ENCODE peak calls at places on chromosomes 13 and 19, in six cellular contexts. One of them, this sample, is unnamed.

GRCh38 chr13:112875627-112876026 is 93.4 kb upstream of the MCF2L start:
- DNase-seq in astrocyte of the spinal cord: no peak
- DNase-seq in A549: no peak
- DNase-seq in AG10803: no peak
- DNase-seq in lower leg skin: no peak
- DNase-seq in GM06990: no peak
- DNase-seq in this sample: no peak

GRCh38 chr13:37194428-37194861 is 89.0 kb upstream of the CSNK1A1L start:
- DNase-seq in astrocyte of the spinal cord: peak; percentile 85
- DNase-seq in A549: no peak
- DNase-seq in AG10803: peak; percentile 76
- DNase-seq in lower leg skin: no peak
- DNase-seq in GM06990: no peak
- DNase-seq in this sample: peak; percentile 61

GRCh38 chr13:48595330-48596127 is 58.2 kb upstream of the CYSLTR2 start:
- DNase-seq in astrocyte of the spinal cord: peak; percentile 72
- DNase-seq in A549: peak; percentile 63
- DNase-seq in AG10803: peak; percentile 47
- DNase-seq in lower leg skin: peak; percentile 44
- DNase-seq in GM06990: no peak
- DNase-seq in this sample: peak; percentile 93

GRCh38 chr19:14550201-14550754 is 20.9 kb downstream of the TECR start:
- DNase-seq in astrocyte of the spinal cord: no peak
- DNase-seq in A549: no peak
- DNase-seq in AG10803: no peak
- DNase-seq in lower leg skin: no peak
- DNase-seq in GM06990: no peak
- DNase-seq in this sample: peak; percentile 35

GRCh38 chr13:97281028-97281427 is 58.9 kb downstream of the MBNL2 start:
- DNase-seq in astrocyte of the spinal cord: no peak
- DNase-seq in A549: no peak
- DNase-seq in AG10803: no peak
- DNase-seq in lower leg skin: no peak
- DNase-seq in GM06990: no peak
- DNase-seq in this sample: no peak

GRCh38 chr19:778910-779653 is 18.2 kb upstream of the PTBP1 start:
- DNase-seq in astrocyte of the spinal cord: peak; percentile 91
- DNase-seq in A549: peak; percentile 92
- DNase-seq in AG10803: peak; percentile 96
- DNase-seq in lower leg skin: peak; percentile 84
- DNase-seq in GM06990: no peak
- DNase-seq in this sample: peak; percentile 96

GRCh38 chr19:52190679-52191293 is 934 bp downstream of the PPP2R1A start:
- DNase-seq in astrocyte of the spinal cord: no peak
- DNase-seq in A549: peak; percentile 51
- DNase-seq in AG10803: peak; percentile 46
- DNase-seq in lower leg skin: peak; percentile 25
- DNase-seq in GM06990: peak; percentile 48
- DNase-seq in this sample: peak; percentile 68

GRCh38 chr13:88461272-88462009 is 790.3 kb downstream of the SLITRK5 start:
- DNase-seq in astrocyte of the spinal cord: no peak
- DNase-seq in A549: no peak
- DNase-seq in AG10803: no peak
- DNase-seq in lower leg skin: no peak
- DNase-seq in GM06990: no peak
- DNase-seq in this sample: no peak

GRCh38 chr13:27661017-27661416 is 39.3 kb downstream of the POLR1D start:
- DNase-seq in astrocyte of the spinal cord: no peak
- DNase-seq in A549: no peak
- DNase-seq in AG10803: no peak
- DNase-seq in lower leg skin: no peak
- DNase-seq in GM06990: no peak
- DNase-seq in this sample: no peak

GRCh38 chr19:10701955-10702307 is 692 bp downstream of the QTRT1 start:
- DNase-seq in astrocyte of the spinal cord: no peak
- DNase-seq in A549: no peak
- DNase-seq in AG10803: no peak
- DNase-seq in lower leg skin: no peak
- DNase-seq in GM06990: peak; percentile 62
- DNase-seq in this sample: no peak

GRCh38 chr19:12293771-12294307 is 844 bp downstream of the ZNF44 start:
- DNase-seq in astrocyte of the spinal cord: peak; percentile 53
- DNase-seq in A549: peak; percentile 55
- DNase-seq in AG10803: peak; percentile 54
- DNase-seq in lower leg skin: peak; percentile 55
- DNase-seq in GM06990: peak; percentile 72
- DNase-seq in this sample: peak; percentile 57

GRCh38 chr19:5068251-5069090 is 99.6 kb downstream of the KDM4B start:
- DNase-seq in astrocyte of the spinal cord: no peak
- DNase-seq in A549: no peak
- DNase-seq in AG10803: no peak
- DNase-seq in lower leg skin: no peak
- DNase-seq in GM06990: no peak
- DNase-seq in this sample: no peak

GRCh38 chr19:32138416-32138815 is 207.0 kb upstream of the ZNF507 start:
- DNase-seq in astrocyte of the spinal cord: no peak
- DNase-seq in A549: no peak
- DNase-seq in AG10803: no peak
- DNase-seq in lower leg skin: no peak
- DNase-seq in GM06990: no peak
- DNase-seq in this sample: no peak
- TF ChIP-seq CTCF in astrocyte of the spinal cord: no peak
- TF ChIP-seq CTCF in A549: no peak
- TF ChIP-seq CTCF in AG10803: no peak
- TF ChIP-seq CTCF in lower leg skin: no peak
- TF ChIP-seq CTCF in GM06990: no peak
- TF ChIP-seq CTCF in this sample: no peak

DNA sequence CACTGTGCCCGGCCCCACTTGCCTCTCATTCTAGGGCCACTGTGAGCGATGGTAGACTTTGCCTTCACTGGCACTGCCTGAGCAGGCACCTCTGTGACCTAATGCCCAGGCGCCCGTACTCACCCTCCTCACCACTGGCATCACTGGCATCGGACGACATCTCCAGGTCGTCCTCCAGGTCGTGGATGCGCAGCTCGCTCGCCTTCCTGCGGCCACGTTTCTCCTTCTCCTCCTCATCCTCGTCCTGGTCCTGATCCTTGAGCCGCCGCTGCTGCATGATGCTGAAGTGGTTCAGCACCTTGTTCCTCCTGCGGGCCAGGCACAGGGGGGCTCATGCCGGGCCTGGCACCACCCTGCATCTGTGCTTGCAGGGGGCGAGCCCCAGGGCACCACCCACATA is 7.5 kb upstream of the PSPN start:
- DNase-seq in astrocyte of the spinal cord: no peak
- DNase-seq in A549: no peak
- DNase-seq in AG10803: no peak
- DNase-seq in lower leg skin: no peak
- DNase-seq in GM06990: no peak
- DNase-seq in this sample: no peak
- H3K4me3 ChIP-seq in astrocyte of the spinal cord: no peak overlapping the region
- H3K4me3 ChIP-seq in A549: no peak overlapping the region
- H3K4me3 ChIP-seq in AG10803: no peak overlapping the region
- H3K4me3 ChIP-seq in lower leg skin: no peak overlapping the region
- H3K4me3 ChIP-seq in GM06990: no peak overlapping the region
- H3K4me3 ChIP-seq in this sample: no peak overlapping the region

GRCh38 chr19:17757125-17757524 is 5.8 kb downstream of the FCHO1 start:
- DNase-seq in astrocyte of the spinal cord: peak; percentile 42
- DNase-seq in A549: peak; percentile 52
- DNase-seq in AG10803: peak; percentile 17
- DNase-seq in lower leg skin: peak; percentile 29
- DNase-seq in GM06990: no peak
- DNase-seq in this sample: peak; percentile 76
- TF ChIP-seq CTCF in astrocyte of the spinal cord: no peak
- TF ChIP-seq CTCF in A549: no peak
- TF ChIP-seq CTCF in AG10803: no peak
- TF ChIP-seq CTCF in lower leg skin: no peak
- TF ChIP-seq CTCF in GM06990: no peak
- TF ChIP-seq CTCF in this sample: no peak

DNA sequence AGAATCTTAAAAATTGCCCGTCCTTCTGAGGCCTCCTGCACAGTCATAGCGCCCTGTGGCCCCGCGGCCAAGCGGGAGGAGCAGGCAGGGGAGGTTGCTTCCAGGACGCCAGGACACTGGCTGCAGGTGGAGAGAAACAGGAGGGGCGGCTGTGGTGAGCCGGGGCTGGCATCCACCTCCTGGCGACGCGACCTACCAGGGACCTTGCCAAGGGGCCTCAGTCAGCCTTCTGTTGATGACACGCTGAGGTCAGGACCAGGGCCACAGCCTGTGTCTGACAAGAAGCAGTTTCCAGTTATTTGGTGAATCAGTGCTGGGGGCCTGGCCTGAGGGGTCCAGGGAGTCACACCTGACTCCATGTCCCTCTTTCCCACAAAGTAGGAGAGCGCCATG is 13.3 kb upstream of the MKNK2 start:
- DNase-seq in astrocyte of the spinal cord: no peak
- DNase-seq in A549: no peak
- DNase-seq in AG10803: no peak
- DNase-seq in lower leg skin: no peak
- DNase-seq in GM06990: no peak
- DNase-seq in this sample: no peak
- H3K4me3 ChIP-seq in astrocyte of the spinal cord: no peak overlapping the region
- H3K4me3 ChIP-seq in A549: no peak overlapping the region
- H3K4me3 ChIP-seq in AG10803: no peak overlapping the region
- H3K4me3 ChIP-seq in lower leg skin: no peak overlapping the region
- H3K4me3 ChIP-seq in GM06990: no peak overlapping the region
- H3K4me3 ChIP-seq in this sample: no peak overlapping the region

DNA sequence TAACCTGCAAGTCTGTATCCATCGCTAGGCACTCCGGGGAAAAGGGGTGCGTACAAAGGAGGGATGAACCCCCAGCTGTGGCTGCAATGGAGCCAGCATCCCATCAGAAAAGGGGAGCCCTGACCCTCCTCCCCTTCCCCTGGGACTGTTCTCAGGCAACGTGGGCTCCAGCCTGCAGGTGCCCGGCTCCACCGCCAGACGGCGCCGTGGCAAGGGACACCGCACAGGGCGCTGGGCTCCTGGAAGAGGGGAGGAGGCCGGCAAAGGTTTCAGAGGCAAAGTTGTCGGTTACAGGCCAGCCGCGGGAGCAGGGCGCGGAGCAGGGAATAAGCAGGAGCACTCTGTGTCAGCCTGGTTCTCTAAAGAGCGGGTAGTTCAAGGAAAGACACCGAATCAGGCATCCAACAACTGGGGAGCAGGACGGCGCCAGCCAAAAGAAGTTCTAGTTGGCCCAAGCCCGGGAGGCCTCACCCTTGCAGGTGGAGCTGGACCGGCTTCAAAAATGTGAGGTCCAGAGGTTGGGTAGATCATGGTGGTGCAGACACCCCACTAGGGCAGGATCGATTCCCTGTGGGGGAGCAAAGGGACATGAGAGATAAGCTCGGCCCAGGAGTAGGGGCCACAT is 53.0 kb upstream of the ATP12A start:
- DNase-seq in astrocyte of the spinal cord: no peak
- DNase-seq in A549: peak; percentile 10
- DNase-seq in AG10803: peak; percentile 29
- DNase-seq in lower leg skin: no peak
- DNase-seq in GM06990: no peak
- DNase-seq in this sample: no peak
- TF ChIP-seq CTCF in astrocyte of the spinal cord: peak; percentile 83
- TF ChIP-seq CTCF in A549: peak; percentile 32
- TF ChIP-seq CTCF in AG10803: peak; percentile 73
- TF ChIP-seq CTCF in lower leg skin: no peak
- TF ChIP-seq CTCF in GM06990: no peak
- TF ChIP-seq CTCF in this sample: peak; percentile 75

DNA sequence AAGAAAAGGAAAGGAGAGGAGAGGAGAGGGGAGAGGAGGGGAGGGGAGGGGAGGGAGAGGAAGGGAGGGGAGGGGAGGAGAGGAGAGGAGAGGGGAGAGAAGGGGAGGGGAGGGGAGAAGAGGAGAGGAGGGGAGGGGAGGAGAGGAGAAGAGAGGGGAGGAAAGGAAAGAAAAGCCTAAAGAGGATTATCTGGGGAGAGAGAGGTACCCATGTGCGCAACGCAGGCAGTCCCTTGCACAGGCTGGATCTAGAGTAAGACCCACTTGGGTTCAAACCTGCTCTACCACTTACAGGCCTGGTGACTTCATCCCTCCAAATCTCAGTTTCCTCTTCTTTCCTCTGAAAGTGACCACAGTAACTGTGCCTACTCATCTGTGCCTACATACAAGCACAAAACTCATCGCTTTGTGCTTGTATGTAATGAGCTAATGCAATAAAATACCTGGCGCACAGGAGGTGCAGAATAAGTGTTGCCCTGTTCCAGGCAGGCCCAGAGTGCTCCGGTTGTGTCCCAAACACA is 753 bp upstream of the MAP1S start:
- DNase-seq in astrocyte of the spinal cord: no peak
- DNase-seq in A549: no peak
- DNase-seq in AG10803: no peak
- DNase-seq in lower leg skin: no peak
- DNase-seq in GM06990: no peak
- DNase-seq in this sample: no peak
- H3K4me3 ChIP-seq in astrocyte of the spinal cord: no peak overlapping the region
- H3K4me3 ChIP-seq in A549: peak overlapping the region; percentile 99
- H3K4me3 ChIP-seq in AG10803: no peak overlapping the region
- H3K4me3 ChIP-seq in lower leg skin: no peak overlapping the region
- H3K4me3 ChIP-seq in GM06990: no peak overlapping the region
- H3K4me3 ChIP-seq in this sample: no peak overlapping the region

DNA sequence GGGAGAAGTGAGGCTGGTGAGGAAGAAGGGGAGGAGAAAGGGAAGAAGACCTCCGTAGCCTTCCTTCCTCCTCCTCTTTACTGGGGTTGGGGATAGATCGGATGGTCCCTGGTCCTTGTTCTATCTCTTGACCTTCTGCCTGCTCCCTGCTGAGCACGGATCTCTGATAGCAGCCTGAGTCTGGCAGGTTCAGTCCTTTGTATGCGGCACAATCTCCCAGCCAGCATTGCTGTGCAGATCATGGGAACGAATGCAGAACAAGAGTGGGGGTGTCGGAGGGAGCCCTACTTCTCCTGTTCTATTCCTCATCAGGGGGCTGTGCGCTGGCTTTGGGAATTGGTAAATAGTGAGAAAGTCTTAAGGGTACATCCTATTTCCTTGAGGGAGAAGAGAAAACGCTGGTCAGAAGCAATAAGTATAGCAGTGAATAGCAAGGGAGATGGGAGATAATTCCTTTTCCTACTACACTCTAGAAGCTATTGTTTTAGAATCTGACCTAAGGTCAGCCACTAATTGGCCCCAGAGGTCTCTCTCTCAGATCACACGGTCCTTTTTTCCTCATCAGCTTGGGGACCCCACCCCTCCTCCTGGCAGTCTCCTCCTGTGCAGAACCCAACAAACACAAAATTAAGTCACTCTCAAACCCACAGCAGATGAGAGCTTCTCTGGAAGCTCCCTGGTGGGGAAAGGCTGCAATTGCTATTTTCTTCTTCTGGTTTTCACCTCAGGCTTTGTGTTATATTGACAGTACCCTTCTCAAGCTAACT is 41.0 kb downstream of the KL start:
- DNase-seq in astrocyte of the spinal cord: peak; percentile 23
- DNase-seq in A549: peak; percentile 19
- DNase-seq in AG10803: peak; percentile 15
- DNase-seq in lower leg skin: peak; percentile 29
- DNase-seq in GM06990: no peak
- DNase-seq in this sample: peak; percentile 55
- TF ChIP-seq CTCF in astrocyte of the spinal cord: peak; percentile 42
- TF ChIP-seq CTCF in A549: peak; percentile 7
- TF ChIP-seq CTCF in AG10803: peak; percentile 57
- TF ChIP-seq CTCF in lower leg skin: no peak
- TF ChIP-seq CTCF in GM06990: peak; percentile 51
- TF ChIP-seq CTCF in this sample: peak; percentile 74